ENCODE peak calls at places on chromosome 20, in ten cellular contexts. G, T, X, O, E, Y, L, N, J and F are unnamed samples.

GRCh38 chr20:4613718-4614620 is 107.7 kb upstream of the PRND start:
- DNase-seq in Y (peak; percentile 52), N (peak; percentile 53), G (peak; percentile 74), X (no peak), O (peak; percentile 36), J (peak; percentile 58), T (peak; percentile 55), L (peak; percentile 28), E (peak; percentile 79), F (peak; percentile 24)

GRCh38 chr20:63737940-63738686 is 1.5 kb upstream of the SLC2A4RG start:
- DNase-seq in T (peak; percentile 72), O (peak; percentile 33), E (peak; percentile 47), N (no peak), G (no peak), X (no peak), L (no peak), J (no peak), Y (no peak), F (no peak)

GRCh38 chr20:59027746-59028320 is 4.3 kb downstream of the ATP5F1E start:
- DNase-seq in X (peak; percentile 81), G (no peak), T (no peak), Y (peak; percentile 51), O (no peak), E (no peak), J (peak; percentile 71), N (no peak), L (no peak), F (no peak)

GRCh38 chr20:574297-574942 is 30.8 kb upstream of the CSNK2A1 start:
- DNase-seq in N (no peak), E (no peak), X (no peak), G (no peak), L (no peak), Y (no peak), J (no peak), O (no peak), T (peak; percentile 22), F (no peak)

GRCh38 chr20:22795897-22796296 is 211.5 kb upstream of the FOXA2 start:
- DNase-seq in X (peak; percentile 95), T (no peak), E (no peak), J (peak; percentile 100), G (no peak), N (no peak), L (peak; percentile 37), O (no peak), Y (peak; percentile 80), F (peak; percentile 70)

GRCh38 chr20:3613821-3614440 is 49.3 kb downstream of the GFRA4 start:
- DNase-seq in E (no peak), G (no peak), L (no peak), X (no peak), T (no peak), J (peak; percentile 56), Y (peak; percentile 41), O (no peak), N (no peak), F (no peak)

GRCh38 chr20:53386186-53386681 is 207.4 kb downstream of the ZNF217 start:
- DNase-seq in J (no peak), Y (no peak), X (no peak), O (no peak), E (no peak), L (no peak), G (no peak), N (no peak), T (no peak), F (no peak)

GRCh38 chr20:38304845-38305447 is 990 bp downstream of the BPI start:
- DNase-seq in J (peak; percentile 56), N (peak; percentile 3), L (no peak), O (peak; percentile 16), E (peak; percentile 58), T (peak; percentile 52), Y (peak; percentile 79), G (no peak), X (no peak), F (peak; percentile 40)